ENCODE peak calls at places on chromosomes 5 and 9, in four cellular contexts. S is WTC11, C is A172, U is upper lobe of right lung. B is an unnamed sample.

GRCh38 chr5:133427121-133427777 is 185.1 kb downstream of the FSTL4 start:
- DNase-seq in S (no peak), C (no peak), U (peak; percentile 60), B (no peak)

GRCh38 chr5:854966-855743 is 4.4 kb upstream of the ZDHHC11 start:
- DNase-seq in S (no peak), C (no peak), U (peak; percentile 44), B (no peak)

GRCh38 chr5:112975721-112976431 is 722 bp upstream of the DCP2 start:
- DNase-seq in S (no peak), C (no peak), U (no peak), B (no peak)

GRCh38 chr9:16131269-16131668 is 578.4 kb downstream of the CCDC171 start:
- DNase-seq in S (no peak), C (no peak), U (no peak), B (no peak)

GRCh38 chr5:176132471-176133288 is 105.5 kb upstream of the SIMC1 start:
- DNase-seq in S (no peak), C (no peak), U (no peak), B (no peak)

GRCh38 chr9:96139592-96140251 is 162.3 kb downstream of the HSD17B3 start:
- DNase-seq in S (no peak), C (peak; percentile 33), U (no peak), B (no peak)

GRCh38 chr5:16265141-16265540 is 85.5 kb upstream of the MARCHF11 start:
- DNase-seq in S (no peak), C (peak; percentile 32), U (no peak), B (no peak)

GRCh38 chr9:106980551-106981101 is 117.7 kb downstream of the ZNF462 start:
- DNase-seq in S (no peak), C (peak; percentile 24), U (no peak), B (peak; percentile 23)

GRCh38 chr5:126972062-126972895 is 58.1 kb downstream of the MARCHF3 start:
- DNase-seq in S (no peak), C (no peak), U (no peak), B (no peak)

GRCh38 chr9:2043881-2044462 is 28.8 kb downstream of the SMARCA2 start:
- DNase-seq in S (no peak), C (no peak), U (no peak), B (no peak)

GRCh38 chr5:149679876-149680809 is 50.0 kb upstream of the PPARGC1B start:
- DNase-seq in S (no peak), C (no peak), U (no peak), B (no peak)

GRCh38 chr5:172235827-172236749 is 42.1 kb downstream of the EFCAB9 start:
- DNase-seq in S (no peak), C (no peak), U (no peak), B (no peak)

GRCh38 chr9:31608413-31608812 is 776.0 kb upstream of the ACO1 start:
- DNase-seq in S (no peak), C (no peak), U (no peak), B (no peak)

GRCh38 chr5:618450-618849 is 6.3 kb downstream of the CEP72 start:
- DNase-seq in S (no peak), C (no peak), U (peak; percentile 29), B (no peak)

GRCh38 chr5:7471710-7472109 is 75.8 kb downstream of the ADCY2 start:
- DNase-seq in S (no peak), C (no peak), U (no peak), B (no peak)

GRCh38 chr9:135524130-135524861 is 3.1 kb downstream of the LCN1 start:
- DNase-seq in S (no peak), C (peak; percentile 75), U (peak; percentile 57), B (no peak)

GRCh38 chr5:124654418-124654817 is 92.0 kb downstream of the ZNF608 start:
- DNase-seq in S (no peak), C (no peak), U (no peak), B (no peak)

GRCh38 chr5:63125862-63126261 is 547.2 kb downstream of the LRRC70 start:
- DNase-seq in S (no peak), C (peak; percentile 5), U (no peak), B (no peak)

GRCh38 chr5:103624748-103625147 is 62.2 kb upstream of the NUDT12 start:
- DNase-seq in S (no peak), C (peak; percentile 21), U (no peak), B (no peak)

GRCh38 chr5:16539169-16539666 is 73.6 kb upstream of the ZNF622 start:
- DNase-seq in S (no peak), C (peak; percentile 73), U (no peak), B (peak; percentile 78)

GRCh38 chr5:168282120-168282519 is 9.3 kb upstream of the WWC1 start:
- DNase-seq in S (no peak), C (no peak), U (peak; percentile 82), B (no peak)

GRCh38 chr9:935348-935965 is 41.0 kb upstream of the DMRT3 start:
- DNase-seq in S (no peak), C (peak; percentile 52), U (no peak), B (no peak)

GRCh38 chr5:56183507-56183906 is 49.6 kb downstream of the ANKRD55 start:
- DNase-seq in S (no peak), C (peak; percentile 93), U (no peak), B (peak; percentile 58)

GRCh38 chr5:115236599-115236998 is 26.1 kb downstream of the PGGT1B start:
- DNase-seq in S (no peak), C (no peak), U (no peak), B (no peak)

GRCh38 chr9:106862946-106863740 is at the start of gene ZNF462:
- DNase-seq in S (peak; percentile 39), C (peak; percentile 85), U (no peak), B (peak; percentile 60)

GRCh38 chr9:131289301-131290038 is at the start of gene PLPP7:
- DNase-seq in S (peak; percentile 75), C (no peak), U (no peak), B (no peak)